ENCODE peak calls at places on chromosome 20, in four cellular contexts. K, D, M and R are unnamed samples. For H3K36me3, the result is how much of the 10 kb centered on the place peaks cover.

GRCh38 chr20:17611290-17611539 is 41.3 kb downstream of the DSTN start:
- DNase-seq in K (no peak), D (no peak), M (no peak), R (no peak)

GRCh38 chr20:62114894-62115293 is 7.4 kb upstream of the LSM14B start:
- DNase-seq in K (no peak), D (peak), M (no peak), R (no peak)

GRCh38 chr20:48597521-48598302 is 230.1 kb downstream of the PREX1 start:
- DNase-seq in K (no peak), D (no peak), M (no peak), R (no peak)

GRCh38 chr20:63934271-63935068 is 21.7 kb downstream of the UCKL1 start:
- DNase-seq in K (no peak), D (peak), M (no peak), R (peak)

GRCh38 chr20:56949318-56949717 is 317.1 kb downstream of the BMP7 start:
- DNase-seq in K (no peak), D (peak), M (no peak), R (no peak)

GRCh38 chr20:62367136-62367482 is at the start of gene LAMA5:
- DNase-seq in K (peak), D (peak), M (peak), R (peak)

GRCh38 chr20:46979603-46980241 is 85.1 kb downstream of the EYA2 start:
- DNase-seq in K (no peak), D (no peak), M (no peak), R (no peak)

GRCh38 chr20:19257201-19257600 is 44.8 kb downstream of the SLC24A3 start:
- DNase-seq in K (no peak), D (no peak), M (no peak), R (no peak)

GRCh38 chr20:64232794-64233193 is 22.8 kb upstream of the PCMTD2 start:
- DNase-seq in K (no peak), D (no peak), M (no peak), R (peak)

GRCh38 chr20:37796121-37796520 is 102.3 kb downstream of the CTNNBL1 start:
- DNase-seq in K (no peak), D (no peak), M (peak), R (no peak)

GRCh38 chr20:22905667-22906066 is 129.4 kb upstream of the SSTR4 start:
- DNase-seq in K (peak), D (no peak), M (peak), R (peak)

GRCh38 chr20:48302844-48303552 is 517.7 kb upstream of the SULF2 start:
- DNase-seq in K (no peak), D (no peak), M (no peak), R (no peak)

GRCh38 chr20:61680096-61680495 is 385.6 kb downstream of the TAF4 start:
- DNase-seq in K (no peak), D (no peak), M (no peak), R (no peak)

GRCh38 chr20:35134472-35134871 is 12.7 kb downstream of the EDEM2 start:
- DNase-seq in K (peak), D (no peak), M (no peak), R (no peak)

GRCh38 chr20:23826541-23827018 is at the start of gene CST2:
- DNase-seq in K (no peak), D (no peak), M (peak), R (no peak)

GRCh38 chr20:51596656-51597388 is 54.3 kb upstream of the NFATC2 start:
- DNase-seq in K (no peak), D (peak), M (no peak), R (no peak)

GRCh38 chr20:56373942-56374341 is 15.2 kb downstream of the FAM210B start:
- DNase-seq in K (no peak), D (no peak), M (peak), R (no peak)

GRCh38 chr20:39049684-39050554 is 87.8 kb downstream of the DHX35 start:
- DNase-seq in K (peak), D (peak), M (peak), R (peak)

GRCh38 chr20:56343861-56344381 is 14.9 kb upstream of the FAM210B start:
- DNase-seq in K (peak), D (peak), M (peak), R (peak)

GRCh38 chr20:40467014-40467413 is 222.0 kb downstream of the MAFB start:
- DNase-seq in K (peak), D (no peak), M (peak), R (peak)

GRCh38 chr20:20267685-20268429 is 100.0 kb upstream of the INSM1 start:
- DNase-seq in K (peak), D (peak), M (no peak), R (no peak)

GRCh38 chr20:663315-664090 is 10.5 kb upstream of the SRXN1 start:
- DNase-seq in K (no peak), D (peak), M (peak), R (no peak)

GRCh38 chr20:25025091-25025861 is 32.7 kb downstream of the ACSS1 start:
- DNase-seq in K (no peak), D (no peak), M (no peak), R (no peak)

GRCh38 chr20:47998736-47999135 is 213.5 kb upstream of the SULF2 start:
- DNase-seq in K (no peak), D (peak), M (peak), R (no peak)

GRCh38 chr20:10449270-10449669 is 14.2 kb downstream of the SLX4IP start:
- DNase-seq in K (no peak), D (no peak), M (no peak), R (no peak)

GRCh38 chr20:44633872-44634600 is 17.5 kb downstream of the ADA start:
- DNase-seq in K (no peak), D (no peak), M (no peak), R (no peak)

GRCh38 chr20:44633187-44633851 is 18.2 kb downstream of the ADA start:
- DNase-seq in K (no peak), D (no peak), M (no peak), R (no peak)

GRCh38 chr20:44629017-44629385 is 22.5 kb downstream of the ADA start:
- DNase-seq in K (no peak), D (no peak), M (no peak), R (no peak)

GRCh38 chr20:44629542-44629941 is 22.0 kb downstream of the ADA start:
- DNase-seq in K (no peak), D (no peak), M (no peak), R (no peak)

GRCh38 chr20:44632103-44632752 is 19.3 kb downstream of the ADA start:
- DNase-seq in K (no peak), D (no peak), M (no peak), R (no peak)
- H3K36me3 ChIP-seq in K (under half), D (under half), M (under half), R (under half)

GRCh38 chr20:59031326-59032022 is 661 bp downstream of the ATP5F1E start:
- DNase-seq in K (no peak), D (peak), M (peak), R (no peak)

GRCh38 chr20:59032713-59033059 is 551 bp upstream of the ATP5F1E start:
- DNase-seq in K (no peak), D (no peak), M (peak), R (no peak)

GRCh38 chr20:59032023-59032712 is at the start of gene ATP5F1E:
- DNase-seq in K (peak), D (peak), M (peak), R (peak)

GRCh38 chr20:59028812-59029211 is 3.3 kb downstream of the ATP5F1E start:
- DNase-seq in K (no peak), D (no peak), M (no peak), R (no peak)

DNA sequence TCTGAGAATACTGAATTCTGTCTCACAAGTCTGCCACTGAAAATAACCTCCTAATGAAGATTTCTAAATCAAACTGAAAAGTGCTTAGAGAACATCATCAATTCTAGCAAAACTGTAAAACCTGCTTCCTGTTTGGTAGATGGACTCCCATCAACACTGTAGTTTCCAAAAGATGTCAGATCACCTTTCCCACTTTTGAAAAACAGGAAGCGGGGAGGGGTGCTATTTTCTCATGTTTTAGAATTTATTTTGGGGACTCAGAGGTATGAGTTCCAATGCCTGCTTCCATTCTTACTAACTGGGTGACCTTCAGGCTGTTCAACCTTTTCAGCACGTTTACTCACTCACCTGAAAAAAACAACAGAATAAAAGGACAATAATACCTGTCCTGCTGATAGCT is 1.2 kb downstream of the ATP5F1E start:
- DNase-seq in K (no peak), D (no peak), M (no peak), R (no peak)
- H3K36me3 ChIP-seq in K (under half), D (under half), M (under half), R (under half)

GRCh38 chr20:4111440-4112411 is 96.4 kb upstream of the RNF24 start:
- DNase-seq in K (no peak), D (no peak), M (no peak), R (no peak)

GRCh38 chr20:4113546-4113945 is 98.2 kb upstream of the RNF24 start:
- DNase-seq in K (no peak), D (no peak), M (no peak), R (no peak)

GRCh38 chr20:4112490-4113420 is 97.4 kb upstream of the RNF24 start:
- DNase-seq in K (peak), D (no peak), M (peak), R (peak)

GRCh38 chr20:4116091-4116490 is 100.7 kb upstream of the RNF24 start:
- DNase-seq in K (no peak), D (no peak), M (no peak), R (no peak)

GRCh38 chr20:4113996-4114603 is 98.7 kb upstream of the RNF24 start:
- DNase-seq in K (no peak), D (no peak), M (no peak), R (no peak)
- H3K36me3 ChIP-seq in K (under half), D (under half), M (under half), R (under half)

DNA sequence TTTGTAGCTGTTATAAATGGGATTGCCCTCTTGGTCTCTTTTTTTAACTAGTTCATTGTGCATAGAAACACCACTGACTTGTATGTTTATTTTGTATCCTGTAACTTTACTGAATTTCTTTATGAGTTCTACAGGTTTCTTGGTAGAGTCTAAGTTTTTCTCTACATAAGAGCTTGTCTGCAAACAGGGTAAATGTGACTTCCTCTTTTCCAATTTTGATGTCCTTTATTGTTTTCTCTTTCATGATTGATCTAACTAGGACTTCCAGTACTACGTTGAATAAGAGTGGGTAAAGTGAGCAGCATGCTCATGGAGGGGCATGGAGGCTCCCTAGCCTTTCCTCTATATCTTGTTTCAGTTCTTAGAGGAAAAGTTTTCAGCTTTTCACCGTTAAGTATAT is 3.0 kb upstream of the WFDC10A start:
- DNase-seq in K (no peak), D (no peak), M (no peak), R (no peak)
- H3K36me3 ChIP-seq in K (under half), D (under half), M (under half), R (under half)

DNA sequence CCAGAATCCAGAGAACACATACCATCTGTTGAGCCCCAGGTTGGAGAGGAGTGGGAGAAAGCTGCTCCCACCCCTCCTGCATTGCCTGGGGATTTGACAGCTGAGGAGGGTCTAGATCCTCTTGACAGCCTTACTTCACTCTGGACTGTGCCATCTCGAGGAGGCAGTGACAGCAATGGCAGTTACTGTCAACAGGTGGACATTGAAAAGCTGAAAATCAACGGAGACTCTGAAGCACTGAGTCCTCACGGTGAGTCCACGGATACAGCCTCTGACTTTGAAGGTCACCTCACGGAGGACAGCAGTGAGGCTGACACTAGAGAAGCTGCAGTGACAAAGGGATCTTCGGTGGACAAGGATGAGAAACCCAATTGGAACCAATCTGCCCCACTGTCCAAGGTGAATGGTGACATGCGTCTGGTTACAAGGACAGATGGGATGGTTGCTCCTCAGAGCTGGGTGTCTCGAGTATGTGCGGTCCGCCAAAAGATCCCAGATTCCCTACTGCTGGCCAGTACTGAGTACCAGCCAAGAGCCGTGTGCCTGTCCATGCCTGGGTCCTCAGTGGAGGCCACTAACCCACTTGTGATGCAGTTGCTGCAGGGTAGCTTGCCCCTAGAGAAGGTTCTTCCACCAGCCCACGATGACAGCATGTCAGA is 77.4 kb downstream of the ASXL1 start:
- DNase-seq in K (no peak), D (no peak), M (no peak), R (no peak)
- H3K36me3 ChIP-seq in K (under half), D (under half), M (under half), R (half or more)

DNA sequence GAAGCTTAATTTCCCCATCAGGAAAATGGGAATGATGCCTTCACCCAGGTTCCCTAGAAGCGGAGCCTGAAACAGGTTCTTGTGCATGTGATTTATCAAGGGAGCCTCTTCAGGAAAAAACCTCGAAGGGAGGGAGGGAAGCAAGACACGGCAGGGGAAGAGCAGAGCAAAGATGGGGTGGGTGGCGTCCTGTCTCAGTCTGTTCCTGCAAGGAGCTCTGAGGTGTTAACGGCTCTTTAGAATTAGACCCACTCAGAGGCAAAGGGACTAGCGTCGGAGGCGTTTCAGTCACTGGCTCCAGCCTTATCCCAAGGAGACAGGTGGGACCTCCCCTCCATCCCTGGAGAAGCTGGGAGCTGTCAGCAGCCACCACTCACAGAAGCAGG is 15.6 kb upstream of the UBE2V1 start:
- DNase-seq in K (no peak), D (no peak), M (no peak), R (no peak)
- H3K36me3 ChIP-seq in K (under half), D (under half), M (under half), R (half or more)

GRCh38 chr20:60331688-60332300 is 373.6 kb downstream of the CDH26 start:
- DNase-seq in K (no peak), D (no peak), M (no peak), R (no peak)

GRCh38 chr20:60330461-60330860 is 372.2 kb downstream of the CDH26 start:
- DNase-seq in K (no peak), D (no peak), M (no peak), R (no peak)

GRCh38 chr20:60327971-60328660 is 369.9 kb downstream of the CDH26 start:
- DNase-seq in K (no peak), D (no peak), M (no peak), R (no peak)

GRCh38 chr20:60332523-60332922 is 374.3 kb downstream of the CDH26 start:
- DNase-seq in K (no peak), D (no peak), M (no peak), R (no peak)

GRCh38 chr20:60326821-60327220 is 368.6 kb downstream of the CDH26 start:
- DNase-seq in K (no peak), D (no peak), M (no peak), R (no peak)
- H3K36me3 ChIP-seq in K (under half), D (under half), M (under half), R (under half)